ENCODE peak calls at places on chromosome 3, in four cellular contexts. One of them, this sample, is unnamed.

GRCh38 chr3:33440328-33440577 is at the start of gene UBP1:
- DNase-seq in stimulated activated CD4-positive, alpha-beta T cell treated with anti-CD3 and anti-CD28 coated beads, Interleukin-1b, Interleukin-23, amount 100 ng/mL, for 1 hour: peak
- DNase-seq in activated CD8-positive, alpha-beta T cell treated with anti-CD3 and anti-CD28 coated beads, Interleukin-2, amount 10 ng/mL, durations not matched to agents 7 days and 5 days: no peak
- DNase-seq in progenitor cell of endocrine pancreas: peak
- DNase-seq in this sample: no peak

GRCh38 chr3:186516645-186517044 is 27.5 kb downstream of the CRYGS start:
- DNase-seq in stimulated activated CD4-positive, alpha-beta T cell treated with anti-CD3 and anti-CD28 coated beads, Interleukin-1b, Interleukin-23, amount 100 ng/mL, for 1 hour: no peak
- DNase-seq in activated CD8-positive, alpha-beta T cell treated with anti-CD3 and anti-CD28 coated beads, Interleukin-2, amount 10 ng/mL, durations not matched to agents 7 days and 5 days: no peak
- DNase-seq in progenitor cell of endocrine pancreas: no peak
- DNase-seq in this sample: no peak

GRCh38 chr3:59424268-59425010 is 374.6 kb upstream of the CFAP20DC start:
- DNase-seq in progenitor cell of endocrine pancreas: no peak
- DNase-seq in stimulated activated CD4-positive, alpha-beta T cell treated with anti-CD3 and anti-CD28 coated beads, Interleukin-1b, Interleukin-23, amount 100 ng/mL, for 1 hour: no peak
- DNase-seq in activated CD8-positive, alpha-beta T cell treated with anti-CD3 and anti-CD28 coated beads, Interleukin-2, amount 10 ng/mL, durations not matched to agents 7 days and 5 days: peak
- DNase-seq in this sample: peak

GRCh38 chr3:134370611-134371451 is 3.4 kb downstream of the AMOTL2 start:
- DNase-seq in stimulated activated CD4-positive, alpha-beta T cell treated with anti-CD3 and anti-CD28 coated beads, Interleukin-1b, Interleukin-23, amount 100 ng/mL, for 1 hour: no peak
- DNase-seq in progenitor cell of endocrine pancreas: no peak
- DNase-seq in activated CD8-positive, alpha-beta T cell treated with anti-CD3 and anti-CD28 coated beads, Interleukin-2, amount 10 ng/mL, durations not matched to agents 7 days and 5 days: no peak
- DNase-seq in this sample: no peak

GRCh38 chr3:49358217-49358883 is at the start of gene GPX1:
- DNase-seq in activated CD8-positive, alpha-beta T cell treated with anti-CD3 and anti-CD28 coated beads, Interleukin-2, amount 10 ng/mL, durations not matched to agents 7 days and 5 days: peak
- DNase-seq in stimulated activated CD4-positive, alpha-beta T cell treated with anti-CD3 and anti-CD28 coated beads, Interleukin-1b, Interleukin-23, amount 100 ng/mL, for 1 hour: peak
- DNase-seq in progenitor cell of endocrine pancreas: peak
- DNase-seq in this sample: peak

GRCh38 chr3:36729204-36730056 is 34.9 kb downstream of the DCLK3 start:
- DNase-seq in activated CD8-positive, alpha-beta T cell treated with anti-CD3 and anti-CD28 coated beads, Interleukin-2, amount 10 ng/mL, durations not matched to agents 7 days and 5 days: no peak
- DNase-seq in progenitor cell of endocrine pancreas: no peak
- DNase-seq in stimulated activated CD4-positive, alpha-beta T cell treated with anti-CD3 and anti-CD28 coated beads, Interleukin-1b, Interleukin-23, amount 100 ng/mL, for 1 hour: no peak
- DNase-seq in this sample: peak

GRCh38 chr3:174436367-174436766 is 422.8 kb upstream of the NAALADL2 start:
- DNase-seq in activated CD8-positive, alpha-beta T cell treated with anti-CD3 and anti-CD28 coated beads, Interleukin-2, amount 10 ng/mL, durations not matched to agents 7 days and 5 days: no peak
- DNase-seq in stimulated activated CD4-positive, alpha-beta T cell treated with anti-CD3 and anti-CD28 coated beads, Interleukin-1b, Interleukin-23, amount 100 ng/mL, for 1 hour: no peak
- DNase-seq in progenitor cell of endocrine pancreas: no peak
- DNase-seq in this sample: no peak

GRCh38 chr3:195212033-195212748 is 58.8 kb downstream of the XXYLT1 start:
- DNase-seq in activated CD8-positive, alpha-beta T cell treated with anti-CD3 and anti-CD28 coated beads, Interleukin-2, amount 10 ng/mL, durations not matched to agents 7 days and 5 days: no peak
- DNase-seq in progenitor cell of endocrine pancreas: no peak
- DNase-seq in stimulated activated CD4-positive, alpha-beta T cell treated with anti-CD3 and anti-CD28 coated beads, Interleukin-1b, Interleukin-23, amount 100 ng/mL, for 1 hour: no peak
- DNase-seq in this sample: no peak

GRCh38 chr3:53941174-53941573 is 49.5 kb upstream of the SELENOK start:
- DNase-seq in progenitor cell of endocrine pancreas: no peak
- DNase-seq in stimulated activated CD4-positive, alpha-beta T cell treated with anti-CD3 and anti-CD28 coated beads, Interleukin-1b, Interleukin-23, amount 100 ng/mL, for 1 hour: no peak
- DNase-seq in activated CD8-positive, alpha-beta T cell treated with anti-CD3 and anti-CD28 coated beads, Interleukin-2, amount 10 ng/mL, durations not matched to agents 7 days and 5 days: no peak
- DNase-seq in this sample: no peak

GRCh38 chr3:48119495-48120193 is 68.6 kb downstream of the CDC25A start:
- DNase-seq in activated CD8-positive, alpha-beta T cell treated with anti-CD3 and anti-CD28 coated beads, Interleukin-2, amount 10 ng/mL, durations not matched to agents 7 days and 5 days: no peak
- DNase-seq in progenitor cell of endocrine pancreas: no peak
- DNase-seq in stimulated activated CD4-positive, alpha-beta T cell treated with anti-CD3 and anti-CD28 coated beads, Interleukin-1b, Interleukin-23, amount 100 ng/mL, for 1 hour: no peak
- DNase-seq in this sample: no peak

GRCh38 chr3:54262541-54262940 is 140.2 kb downstream of the CACNA2D3 start:
- DNase-seq in progenitor cell of endocrine pancreas: no peak
- DNase-seq in activated CD8-positive, alpha-beta T cell treated with anti-CD3 and anti-CD28 coated beads, Interleukin-2, amount 10 ng/mL, durations not matched to agents 7 days and 5 days: no peak
- DNase-seq in stimulated activated CD4-positive, alpha-beta T cell treated with anti-CD3 and anti-CD28 coated beads, Interleukin-1b, Interleukin-23, amount 100 ng/mL, for 1 hour: no peak
- DNase-seq in this sample: no peak

GRCh38 chr3:80688814-80689213 is 921.0 kb upstream of the ROBO1 start:
- DNase-seq in activated CD8-positive, alpha-beta T cell treated with anti-CD3 and anti-CD28 coated beads, Interleukin-2, amount 10 ng/mL, durations not matched to agents 7 days and 5 days: no peak
- DNase-seq in progenitor cell of endocrine pancreas: no peak
- DNase-seq in stimulated activated CD4-positive, alpha-beta T cell treated with anti-CD3 and anti-CD28 coated beads, Interleukin-1b, Interleukin-23, amount 100 ng/mL, for 1 hour: no peak
- DNase-seq in this sample: no peak

GRCh38 chr3:149061776-149062175 is 24.6 kb downstream of the HLTF start:
- DNase-seq in stimulated activated CD4-positive, alpha-beta T cell treated with anti-CD3 and anti-CD28 coated beads, Interleukin-1b, Interleukin-23, amount 100 ng/mL, for 1 hour: no peak
- DNase-seq in activated CD8-positive, alpha-beta T cell treated with anti-CD3 and anti-CD28 coated beads, Interleukin-2, amount 10 ng/mL, durations not matched to agents 7 days and 5 days: no peak
- DNase-seq in progenitor cell of endocrine pancreas: no peak
- DNase-seq in this sample: no peak

GRCh38 chr3:10023587-10024310 is 2.5 kb upstream of the FANCD2 start:
- DNase-seq in stimulated activated CD4-positive, alpha-beta T cell treated with anti-CD3 and anti-CD28 coated beads, Interleukin-1b, Interleukin-23, amount 100 ng/mL, for 1 hour: no peak
- DNase-seq in progenitor cell of endocrine pancreas: no peak
- DNase-seq in activated CD8-positive, alpha-beta T cell treated with anti-CD3 and anti-CD28 coated beads, Interleukin-2, amount 10 ng/mL, durations not matched to agents 7 days and 5 days: no peak
- DNase-seq in this sample: no peak

GRCh38 chr3:191792580-191792979 is 331.6 kb downstream of the PYDC2 start:
- DNase-seq in activated CD8-positive, alpha-beta T cell treated with anti-CD3 and anti-CD28 coated beads, Interleukin-2, amount 10 ng/mL, durations not matched to agents 7 days and 5 days: no peak
- DNase-seq in stimulated activated CD4-positive, alpha-beta T cell treated with anti-CD3 and anti-CD28 coated beads, Interleukin-1b, Interleukin-23, amount 100 ng/mL, for 1 hour: no peak
- DNase-seq in progenitor cell of endocrine pancreas: no peak
- DNase-seq in this sample: no peak

GRCh38 chr3:20043825-20044224 is 3.6 kb downstream of the KAT2B start:
- DNase-seq in progenitor cell of endocrine pancreas: no peak
- DNase-seq in stimulated activated CD4-positive, alpha-beta T cell treated with anti-CD3 and anti-CD28 coated beads, Interleukin-1b, Interleukin-23, amount 100 ng/mL, for 1 hour: no peak
- DNase-seq in activated CD8-positive, alpha-beta T cell treated with anti-CD3 and anti-CD28 coated beads, Interleukin-2, amount 10 ng/mL, durations not matched to agents 7 days and 5 days: no peak
- DNase-seq in this sample: peak

GRCh38 chr3:102060814-102061213 is 211.5 kb downstream of the NFKBIZ start:
- DNase-seq in activated CD8-positive, alpha-beta T cell treated with anti-CD3 and anti-CD28 coated beads, Interleukin-2, amount 10 ng/mL, durations not matched to agents 7 days and 5 days: no peak
- DNase-seq in progenitor cell of endocrine pancreas: no peak
- DNase-seq in stimulated activated CD4-positive, alpha-beta T cell treated with anti-CD3 and anti-CD28 coated beads, Interleukin-1b, Interleukin-23, amount 100 ng/mL, for 1 hour: no peak
- DNase-seq in this sample: no peak

GRCh38 chr3:197951392-197951990 is 1.5 kb downstream of the RPL35A start:
- DNase-seq in progenitor cell of endocrine pancreas: no peak
- DNase-seq in activated CD8-positive, alpha-beta T cell treated with anti-CD3 and anti-CD28 coated beads, Interleukin-2, amount 10 ng/mL, durations not matched to agents 7 days and 5 days: no peak
- DNase-seq in stimulated activated CD4-positive, alpha-beta T cell treated with anti-CD3 and anti-CD28 coated beads, Interleukin-1b, Interleukin-23, amount 100 ng/mL, for 1 hour: no peak
- DNase-seq in this sample: no peak

GRCh38 chr3:161630791-161631190 is 134.2 kb downstream of the OTOL1 start:
- DNase-seq in progenitor cell of endocrine pancreas: no peak
- DNase-seq in stimulated activated CD4-positive, alpha-beta T cell treated with anti-CD3 and anti-CD28 coated beads, Interleukin-1b, Interleukin-23, amount 100 ng/mL, for 1 hour: no peak
- DNase-seq in activated CD8-positive, alpha-beta T cell treated with anti-CD3 and anti-CD28 coated beads, Interleukin-2, amount 10 ng/mL, durations not matched to agents 7 days and 5 days: no peak
- DNase-seq in this sample: no peak

GRCh38 chr3:190086191-190086590 is 34.5 kb downstream of the P3H2 start:
- DNase-seq in activated CD8-positive, alpha-beta T cell treated with anti-CD3 and anti-CD28 coated beads, Interleukin-2, amount 10 ng/mL, durations not matched to agents 7 days and 5 days: no peak
- DNase-seq in progenitor cell of endocrine pancreas: no peak
- DNase-seq in stimulated activated CD4-positive, alpha-beta T cell treated with anti-CD3 and anti-CD28 coated beads, Interleukin-1b, Interleukin-23, amount 100 ng/mL, for 1 hour: no peak
- DNase-seq in this sample: no peak

GRCh38 chr3:130712718-130713423 is 33.8 kb downstream of the PIK3R4 start:
- DNase-seq in activated CD8-positive, alpha-beta T cell treated with anti-CD3 and anti-CD28 coated beads, Interleukin-2, amount 10 ng/mL, durations not matched to agents 7 days and 5 days: no peak
- DNase-seq in progenitor cell of endocrine pancreas: no peak
- DNase-seq in stimulated activated CD4-positive, alpha-beta T cell treated with anti-CD3 and anti-CD28 coated beads, Interleukin-1b, Interleukin-23, amount 100 ng/mL, for 1 hour: no peak
- DNase-seq in this sample: no peak

GRCh38 chr3:11145888-11146287 is 8.4 kb upstream of the HRH1 start:
- DNase-seq in progenitor cell of endocrine pancreas: no peak
- DNase-seq in stimulated activated CD4-positive, alpha-beta T cell treated with anti-CD3 and anti-CD28 coated beads, Interleukin-1b, Interleukin-23, amount 100 ng/mL, for 1 hour: no peak
- DNase-seq in activated CD8-positive, alpha-beta T cell treated with anti-CD3 and anti-CD28 coated beads, Interleukin-2, amount 10 ng/mL, durations not matched to agents 7 days and 5 days: no peak
- DNase-seq in this sample: no peak

GRCh38 chr3:47685037-47685436 is 96.7 kb downstream of the SMARCC1 start:
- DNase-seq in stimulated activated CD4-positive, alpha-beta T cell treated with anti-CD3 and anti-CD28 coated beads, Interleukin-1b, Interleukin-23, amount 100 ng/mL, for 1 hour: no peak
- DNase-seq in activated CD8-positive, alpha-beta T cell treated with anti-CD3 and anti-CD28 coated beads, Interleukin-2, amount 10 ng/mL, durations not matched to agents 7 days and 5 days: no peak
- DNase-seq in progenitor cell of endocrine pancreas: no peak
- DNase-seq in this sample: no peak

GRCh38 chr3:149587383-149587782 is 70.4 kb downstream of the WWTR1 start:
- DNase-seq in stimulated activated CD4-positive, alpha-beta T cell treated with anti-CD3 and anti-CD28 coated beads, Interleukin-1b, Interleukin-23, amount 100 ng/mL, for 1 hour: no peak
- DNase-seq in progenitor cell of endocrine pancreas: no peak
- DNase-seq in activated CD8-positive, alpha-beta T cell treated with anti-CD3 and anti-CD28 coated beads, Interleukin-2, amount 10 ng/mL, durations not matched to agents 7 days and 5 days: no peak
- DNase-seq in this sample: no peak

GRCh38 chr3:16249336-16249735 is 15.4 kb downstream of the DPH3 start:
- DNase-seq in progenitor cell of endocrine pancreas: no peak
- DNase-seq in activated CD8-positive, alpha-beta T cell treated with anti-CD3 and anti-CD28 coated beads, Interleukin-2, amount 10 ng/mL, durations not matched to agents 7 days and 5 days: peak
- DNase-seq in stimulated activated CD4-positive, alpha-beta T cell treated with anti-CD3 and anti-CD28 coated beads, Interleukin-1b, Interleukin-23, amount 100 ng/mL, for 1 hour: no peak
- DNase-seq in this sample: no peak

GRCh38 chr3:53068176-53068575 is 22.3 kb upstream of the SFMBT1 start:
- DNase-seq in stimulated activated CD4-positive, alpha-beta T cell treated with anti-CD3 and anti-CD28 coated beads, Interleukin-1b, Interleukin-23, amount 100 ng/mL, for 1 hour: no peak
- DNase-seq in progenitor cell of endocrine pancreas: no peak
- DNase-seq in activated CD8-positive, alpha-beta T cell treated with anti-CD3 and anti-CD28 coated beads, Interleukin-2, amount 10 ng/mL, durations not matched to agents 7 days and 5 days: no peak
- DNase-seq in this sample: no peak

GRCh38 chr3:195849322-195850074 is 37.8 kb upstream of the MUC4 start:
- DNase-seq in progenitor cell of endocrine pancreas: no peak
- DNase-seq in stimulated activated CD4-positive, alpha-beta T cell treated with anti-CD3 and anti-CD28 coated beads, Interleukin-1b, Interleukin-23, amount 100 ng/mL, for 1 hour: no peak
- DNase-seq in activated CD8-positive, alpha-beta T cell treated with anti-CD3 and anti-CD28 coated beads, Interleukin-2, amount 10 ng/mL, durations not matched to agents 7 days and 5 days: no peak
- DNase-seq in this sample: peak

GRCh38 chr3:101807884-101808283 is 28.9 kb downstream of the NXPE3 start:
- DNase-seq in stimulated activated CD4-positive, alpha-beta T cell treated with anti-CD3 and anti-CD28 coated beads, Interleukin-1b, Interleukin-23, amount 100 ng/mL, for 1 hour: no peak
- DNase-seq in activated CD8-positive, alpha-beta T cell treated with anti-CD3 and anti-CD28 coated beads, Interleukin-2, amount 10 ng/mL, durations not matched to agents 7 days and 5 days: no peak
- DNase-seq in progenitor cell of endocrine pancreas: no peak
- DNase-seq in this sample: no peak

GRCh38 chr3:138284079-138284478 is 45.6 kb downstream of the NME9 start:
- DNase-seq in stimulated activated CD4-positive, alpha-beta T cell treated with anti-CD3 and anti-CD28 coated beads, Interleukin-1b, Interleukin-23, amount 100 ng/mL, for 1 hour: no peak
- DNase-seq in progenitor cell of endocrine pancreas: no peak
- DNase-seq in activated CD8-positive, alpha-beta T cell treated with anti-CD3 and anti-CD28 coated beads, Interleukin-2, amount 10 ng/mL, durations not matched to agents 7 days and 5 days: no peak
- DNase-seq in this sample: no peak

GRCh38 chr3:55534876-55535275 is 47.8 kb upstream of the WNT5A start:
- DNase-seq in progenitor cell of endocrine pancreas: no peak
- DNase-seq in activated CD8-positive, alpha-beta T cell treated with anti-CD3 and anti-CD28 coated beads, Interleukin-2, amount 10 ng/mL, durations not matched to agents 7 days and 5 days: no peak
- DNase-seq in stimulated activated CD4-positive, alpha-beta T cell treated with anti-CD3 and anti-CD28 coated beads, Interleukin-1b, Interleukin-23, amount 100 ng/mL, for 1 hour: no peak
- DNase-seq in this sample: no peak

This sample was measured in CD4-positive, alpha-beta memory T cell.